ENCODE peak calls at places on chromosomes 11 and 22, in four cellular contexts. One of them, this sample, is unnamed.

GRCh38 chr11:128052912-128053641 is 534.3 kb downstream of the ETS1 start:
- DNase-seq in bronchial epithelial cell: peak
- DNase-seq in GM12865: no peak
- DNase-seq in astrocyte: peak
- DNase-seq in this sample: peak

GRCh38 chr11:76824083-76824939 is 36.4 kb upstream of the ACER3 start:
- DNase-seq in bronchial epithelial cell: peak
- DNase-seq in GM12865: no peak
- DNase-seq in astrocyte: no peak
- DNase-seq in this sample: peak

GRCh38 chr22:43110444-43110926 is at the start of gene BIK:
- DNase-seq in bronchial epithelial cell: no peak
- DNase-seq in GM12865: peak
- DNase-seq in astrocyte: no peak
- DNase-seq in this sample: peak

GRCh38 chr22:38315801-38316339 is 1.4 kb downstream of the CSNK1E start:
- DNase-seq in bronchial epithelial cell: no peak
- DNase-seq in GM12865: no peak
- DNase-seq in astrocyte: no peak
- DNase-seq in this sample: no peak

GRCh38 chr11:8593935-8594909 is at the start of gene STK33:
- DNase-seq in bronchial epithelial cell: no peak
- DNase-seq in GM12865: peak
- DNase-seq in astrocyte: peak
- DNase-seq in this sample: peak

GRCh38 chr11:3148255-3148989 is 16.7 kb downstream of the OSBPL5 start:
- DNase-seq in bronchial epithelial cell: no peak
- DNase-seq in GM12865: no peak
- DNase-seq in astrocyte: no peak
- DNase-seq in this sample: no peak

GRCh38 chr11:2789331-2789730 is 89.5 kb upstream of the KCNQ1OT1 start:
- DNase-seq in bronchial epithelial cell: no peak
- DNase-seq in GM12865: no peak
- DNase-seq in astrocyte: no peak
- DNase-seq in this sample: no peak

GRCh38 chr22:34943830-34944229 is 122.1 kb upstream of the ISX start:
- DNase-seq in bronchial epithelial cell: no peak
- DNase-seq in GM12865: peak
- DNase-seq in astrocyte: no peak
- DNase-seq in this sample: no peak

GRCh38 chr11:134288486-134288885 is 12.3 kb downstream of the GLB1L3 start:
- DNase-seq in bronchial epithelial cell: no peak
- DNase-seq in GM12865: no peak
- DNase-seq in astrocyte: no peak
- DNase-seq in this sample: no peak

GRCh38 chr11:122756417-122756816 is 81.9 kb upstream of the CRTAM start:
- DNase-seq in bronchial epithelial cell: no peak
- DNase-seq in GM12865: peak
- DNase-seq in astrocyte: no peak
- DNase-seq in this sample: no peak

GRCh38 chr22:41939981-41940852 is 6.7 kb downstream of the CENPM start:
- DNase-seq in bronchial epithelial cell: no peak
- DNase-seq in GM12865: peak
- DNase-seq in astrocyte: no peak
- DNase-seq in this sample: peak

GRCh38 chr11:62539238-62539925 is 7.2 kb downstream of the AHNAK start:
- DNase-seq in bronchial epithelial cell: peak
- DNase-seq in GM12865: no peak
- DNase-seq in astrocyte: peak
- DNase-seq in this sample: peak

GRCh38 chr11:78363018-78363619 is 54.5 kb downstream of the GAB2 start:
- DNase-seq in bronchial epithelial cell: no peak
- DNase-seq in GM12865: no peak
- DNase-seq in astrocyte: no peak
- DNase-seq in this sample: no peak

GRCh38 chr22:27727673-27728451 is 73.7 kb downstream of the MN1 start:
- DNase-seq in bronchial epithelial cell: no peak
- DNase-seq in GM12865: no peak
- DNase-seq in astrocyte: no peak
- DNase-seq in this sample: no peak

GRCh38 chr11:33388793-33389525 is 131.8 kb downstream of the HIPK3 start:
- DNase-seq in bronchial epithelial cell: no peak
- DNase-seq in GM12865: peak
- DNase-seq in astrocyte: no peak
- DNase-seq in this sample: no peak

GRCh38 chr11:88280673-88281316 is 56.7 kb downstream of the CTSC start:
- DNase-seq in bronchial epithelial cell: no peak
- DNase-seq in GM12865: no peak
- DNase-seq in astrocyte: peak
- DNase-seq in this sample: no peak

GRCh38 chr11:66545701-66546367 is at the start of gene ZDHHC24:
- DNase-seq in bronchial epithelial cell: peak
- DNase-seq in GM12865: peak
- DNase-seq in astrocyte: peak
- DNase-seq in this sample: peak

GRCh38 chr11:10941429-10941828 is 83.6 kb upstream of the ZBED5 start:
- DNase-seq in bronchial epithelial cell: no peak
- DNase-seq in GM12865: no peak
- DNase-seq in astrocyte: no peak
- DNase-seq in this sample: no peak

GRCh38 chr11:108525161-108525560 is 27.0 kb upstream of the POGLUT3 start:
- DNase-seq in bronchial epithelial cell: no peak
- DNase-seq in GM12865: no peak
- DNase-seq in astrocyte: no peak
- DNase-seq in this sample: no peak

GRCh38 chr22:37054078-37054440 is 2.5 kb downstream of the KCTD17 start:
- DNase-seq in bronchial epithelial cell: no peak
- DNase-seq in GM12865: no peak
- DNase-seq in astrocyte: no peak
- DNase-seq in this sample: no peak

GRCh38 chr11:108223449-108224149 is 732 bp downstream of the ATM start:
- DNase-seq in bronchial epithelial cell: no peak
- DNase-seq in GM12865: peak
- DNase-seq in astrocyte: peak
- DNase-seq in this sample: no peak

GRCh38 chr11:34214961-34215805 is 109.8 kb downstream of the NAT10 start:
- DNase-seq in bronchial epithelial cell: peak
- DNase-seq in GM12865: no peak
- DNase-seq in astrocyte: peak
- DNase-seq in this sample: peak

GRCh38 chr11:112697371-112697770 is 263.8 kb upstream of the NCAM1 start:
- DNase-seq in bronchial epithelial cell: no peak
- DNase-seq in GM12865: no peak
- DNase-seq in astrocyte: no peak
- DNase-seq in this sample: peak

GRCh38 chr11:118015385-118015841 is 29.2 kb downstream of the IL10RA start:
- DNase-seq in bronchial epithelial cell: no peak
- DNase-seq in GM12865: no peak
- DNase-seq in astrocyte: no peak
- DNase-seq in this sample: no peak
- H3K4me3 ChIP-seq in bronchial epithelial cell: no peak
- H3K4me3 ChIP-seq in GM12865: no peak
- H3K4me3 ChIP-seq in astrocyte: no peak
- H3K4me3 ChIP-seq in this sample: no peak

GRCh38 chr11:59918987-59919589 is 19.1 kb upstream of the OOSP1 start:
- DNase-seq in bronchial epithelial cell: peak
- DNase-seq in GM12865: peak
- DNase-seq in astrocyte: peak
- DNase-seq in this sample: peak
- TF ChIP-seq CTCF in bronchial epithelial cell: peak
- TF ChIP-seq CTCF in GM12865: peak
- TF ChIP-seq CTCF in astrocyte: peak
- TF ChIP-seq CTCF in this sample: peak

GRCh38 chr11:44949160-44950035 is 1.3 kb downstream of the TP53I11 start:
- DNase-seq in bronchial epithelial cell: no peak
- DNase-seq in GM12865: peak
- DNase-seq in astrocyte: no peak
- DNase-seq in this sample: no peak
- H3K4me3 ChIP-seq in bronchial epithelial cell: peak
- H3K4me3 ChIP-seq in GM12865: no peak
- H3K4me3 ChIP-seq in astrocyte: peak
- H3K4me3 ChIP-seq in this sample: peak

GRCh38 chr22:39518996-39519680 is 1.2 kb upstream of the ATF4 start:
- DNase-seq in bronchial epithelial cell: no peak
- DNase-seq in GM12865: peak
- DNase-seq in astrocyte: peak
- DNase-seq in this sample: no peak

GRCh38 chr22:39520054-39520873 is at the start of gene ATF4:
- DNase-seq in bronchial epithelial cell: peak
- DNase-seq in GM12865: peak
- DNase-seq in astrocyte: peak
- DNase-seq in this sample: peak

GRCh38 chr22:39520874-39521857 is 804 bp downstream of the ATF4 start:
- DNase-seq in bronchial epithelial cell: no peak
- DNase-seq in GM12865: peak
- DNase-seq in astrocyte: peak
- DNase-seq in this sample: peak

GRCh38 chr22:39518124-39518786 is 2.1 kb upstream of the ATF4 start:
- DNase-seq in bronchial epithelial cell: no peak
- DNase-seq in GM12865: no peak
- DNase-seq in astrocyte: no peak
- DNase-seq in this sample: no peak

DNA sequence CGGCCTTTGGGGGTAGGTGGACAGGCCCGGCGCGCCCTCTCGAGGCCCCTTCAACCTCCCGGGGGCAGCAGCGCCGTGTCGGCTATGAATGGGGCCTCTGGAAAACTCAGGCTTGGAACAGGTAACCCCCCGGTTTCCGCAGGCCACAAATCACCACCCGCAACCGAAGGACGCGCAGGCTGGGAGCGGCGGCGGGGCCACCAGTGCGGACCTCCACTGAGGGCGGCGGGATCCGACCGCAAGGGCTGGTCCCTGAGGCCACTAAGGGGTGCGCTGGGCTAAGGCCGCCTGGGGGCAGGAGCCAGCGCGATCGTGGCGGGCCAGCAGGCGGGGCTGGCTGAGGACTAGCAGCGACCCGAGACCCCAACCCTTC is 695 bp upstream of the ATF4 start:
- DNase-seq in bronchial epithelial cell: no peak
- DNase-seq in GM12865: peak
- DNase-seq in astrocyte: no peak
- DNase-seq in this sample: peak
- TF ChIP-seq CTCF in bronchial epithelial cell: peak
- TF ChIP-seq CTCF in GM12865: peak
- TF ChIP-seq CTCF in astrocyte: no peak
- TF ChIP-seq CTCF in this sample: peak

GRCh38 chr11:9616042-9616640 is 42.7 kb downstream of the WEE1 start:
- DNase-seq in bronchial epithelial cell: no peak
- DNase-seq in GM12865: peak
- DNase-seq in astrocyte: no peak
- DNase-seq in this sample: no peak

GRCh38 chr11:9613830-9614762 is 40.6 kb downstream of the WEE1 start:
- DNase-seq in bronchial epithelial cell: peak
- DNase-seq in GM12865: peak
- DNase-seq in astrocyte: peak
- DNase-seq in this sample: peak

GRCh38 chr11:9613118-9613829 is 39.8 kb downstream of the WEE1 start:
- DNase-seq in bronchial epithelial cell: peak
- DNase-seq in GM12865: peak
- DNase-seq in astrocyte: peak
- DNase-seq in this sample: peak

GRCh38 chr11:9616858-9617257 is 43.4 kb downstream of the WEE1 start:
- DNase-seq in bronchial epithelial cell: no peak
- DNase-seq in GM12865: no peak
- DNase-seq in astrocyte: no peak
- DNase-seq in this sample: no peak

DNA sequence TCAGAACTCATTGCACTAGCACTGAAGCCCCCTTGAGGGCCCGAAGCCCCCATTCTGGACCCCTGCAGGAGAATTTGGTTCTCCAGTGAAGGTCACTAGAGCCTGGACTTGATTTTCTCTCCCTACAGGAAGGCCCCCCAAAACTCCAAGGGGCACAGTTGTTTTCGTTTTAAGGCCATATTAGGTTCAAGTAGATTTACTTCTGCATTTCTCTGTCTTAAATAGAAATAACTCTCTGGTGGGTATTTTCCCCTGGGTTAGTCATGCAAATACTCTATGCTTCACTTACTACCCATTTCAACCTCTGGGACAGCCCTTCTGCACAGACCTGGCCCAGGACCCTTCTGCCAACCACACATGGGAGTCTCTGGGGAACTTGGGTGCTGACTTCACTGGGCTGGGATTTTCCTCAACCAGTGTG is 41.6 kb downstream of the WEE1 start:
- DNase-seq in bronchial epithelial cell: no peak
- DNase-seq in GM12865: peak
- DNase-seq in astrocyte: no peak
- DNase-seq in this sample: no peak
- H3K4me3 ChIP-seq in bronchial epithelial cell: no peak
- H3K4me3 ChIP-seq in GM12865: peak
- H3K4me3 ChIP-seq in astrocyte: peak
- H3K4me3 ChIP-seq in this sample: no peak

GRCh38 chr11:120717042-120717441 is 205.5 kb downstream of the GRIK4 start:
- DNase-seq in bronchial epithelial cell: no peak
- DNase-seq in GM12865: no peak
- DNase-seq in astrocyte: no peak
- DNase-seq in this sample: no peak

GRCh38 chr11:120712862-120713770 is 201.6 kb downstream of the GRIK4 start:
- DNase-seq in bronchial epithelial cell: no peak
- DNase-seq in GM12865: no peak
- DNase-seq in astrocyte: no peak
- DNase-seq in this sample: no peak

GRCh38 chr11:120714448-120714847 is 202.9 kb downstream of the GRIK4 start:
- DNase-seq in bronchial epithelial cell: peak
- DNase-seq in GM12865: peak
- DNase-seq in astrocyte: no peak
- DNase-seq in this sample: no peak

GRCh38 chr11:120717623-120718022 is 206.1 kb downstream of the GRIK4 start:
- DNase-seq in bronchial epithelial cell: no peak
- DNase-seq in GM12865: no peak
- DNase-seq in astrocyte: no peak
- DNase-seq in this sample: no peak

DNA sequence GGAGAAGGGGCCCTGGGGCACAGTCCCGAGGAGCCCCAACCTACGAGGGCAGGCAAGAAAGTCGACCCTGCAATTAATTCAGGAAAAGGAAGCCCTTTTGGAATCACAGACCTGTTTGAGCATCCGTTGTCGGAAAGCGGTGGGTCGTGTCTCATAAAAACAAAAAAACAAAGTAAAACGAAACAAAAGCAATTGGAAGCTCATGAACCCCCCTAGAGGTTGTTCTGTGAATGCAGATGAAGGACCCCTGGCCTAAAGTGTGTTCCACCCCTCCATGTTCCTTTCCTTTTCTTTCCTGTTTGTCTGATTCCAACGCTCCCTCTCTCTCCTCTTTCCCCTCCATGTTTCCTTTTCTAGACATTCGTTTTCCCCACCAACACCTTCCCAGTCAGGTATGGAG is 203.7 kb downstream of the GRIK4 start:
- DNase-seq in bronchial epithelial cell: no peak
- DNase-seq in GM12865: peak
- DNase-seq in astrocyte: no peak
- DNase-seq in this sample: no peak
- TF ChIP-seq CTCF in bronchial epithelial cell: peak
- TF ChIP-seq CTCF in GM12865: peak
- TF ChIP-seq CTCF in astrocyte: peak
- TF ChIP-seq CTCF in this sample: no peak

This sample was measured in epithelial cell of esophagus.